ENCODE peak calls at places on chromosomes 3 and 15, in nine cellular contexts. One of them, this sample, is unnamed.

GRCh38 chr3:159824341-159824740 is 164.3 kb upstream of the IL12A start:
- DNase-seq in fibroblast of the aortic adventitia: peak; percentile 94
- DNase-seq in ovary: no peak
- DNase-seq in CD4-positive, alpha-beta T cell: no peak
- DNase-seq in gastrocnemius medialis: peak; percentile 81
- DNase-seq in esophagus squamous epithelium: no peak
- DNase-seq in Panc1: peak; percentile 56
- DNase-seq in left ventricle myocardium inferior: no peak
- DNase-seq in RWPE1: peak; percentile 93
- DNase-seq in this sample: peak; percentile 63

GRCh38 chr3:194133661-194134230 is 2.2 kb upstream of the HES1 start:
- DNase-seq in fibroblast of the aortic adventitia: no peak
- DNase-seq in ovary: peak; percentile 62
- DNase-seq in CD4-positive, alpha-beta T cell: no peak
- DNase-seq in gastrocnemius medialis: no peak
- DNase-seq in esophagus squamous epithelium: no peak
- DNase-seq in Panc1: no peak
- DNase-seq in left ventricle myocardium inferior: peak; percentile 75
- DNase-seq in RWPE1: peak; percentile 29
- DNase-seq in this sample: peak; percentile 84

GRCh38 chr3:176469694-176470205 is 727.5 kb downstream of the TBL1XR1 start:
- DNase-seq in fibroblast of the aortic adventitia: no peak
- DNase-seq in ovary: no peak
- DNase-seq in CD4-positive, alpha-beta T cell: no peak
- DNase-seq in gastrocnemius medialis: no peak
- DNase-seq in esophagus squamous epithelium: no peak
- DNase-seq in Panc1: no peak
- DNase-seq in left ventricle myocardium inferior: no peak
- DNase-seq in RWPE1: no peak
- DNase-seq in this sample: no peak

GRCh38 chr3:139108253-139108969 is 63.7 kb upstream of the PRR23C start:
- DNase-seq in fibroblast of the aortic adventitia: no peak
- DNase-seq in ovary: no peak
- DNase-seq in CD4-positive, alpha-beta T cell: no peak
- DNase-seq in gastrocnemius medialis: no peak
- DNase-seq in esophagus squamous epithelium: no peak
- DNase-seq in Panc1: no peak
- DNase-seq in left ventricle myocardium inferior: no peak
- DNase-seq in RWPE1: no peak
- DNase-seq in this sample: no peak

GRCh38 chr15:49082960-49083359 is 36.7 kb upstream of the SECISBP2L start:
- DNase-seq in fibroblast of the aortic adventitia: peak; percentile 80
- DNase-seq in ovary: no peak
- DNase-seq in CD4-positive, alpha-beta T cell: no peak
- DNase-seq in gastrocnemius medialis: no peak
- DNase-seq in esophagus squamous epithelium: no peak
- DNase-seq in Panc1: no peak
- DNase-seq in left ventricle myocardium inferior: no peak
- DNase-seq in RWPE1: no peak
- DNase-seq in this sample: no peak

GRCh38 chr3:160225181-160226025 is at the start of gene C3orf80:
- DNase-seq in fibroblast of the aortic adventitia: peak; percentile 21
- DNase-seq in ovary: no peak
- DNase-seq in CD4-positive, alpha-beta T cell: peak; percentile 35
- DNase-seq in gastrocnemius medialis: no peak
- DNase-seq in esophagus squamous epithelium: no peak
- DNase-seq in Panc1: no peak
- DNase-seq in left ventricle myocardium inferior: peak; percentile 36
- DNase-seq in RWPE1: peak; percentile 30
- DNase-seq in this sample: peak; percentile 32

GRCh38 chr3:109132801-109133473 is 3.6 kb upstream of the C3orf85 start:
- DNase-seq in fibroblast of the aortic adventitia: peak; percentile 13
- DNase-seq in ovary: no peak
- DNase-seq in CD4-positive, alpha-beta T cell: no peak
- DNase-seq in gastrocnemius medialis: no peak
- DNase-seq in esophagus squamous epithelium: no peak
- DNase-seq in Panc1: no peak
- DNase-seq in left ventricle myocardium inferior: no peak
- DNase-seq in RWPE1: no peak
- DNase-seq in this sample: no peak

GRCh38 chr3:16587703-16588070 is 17.5 kb downstream of the DAZL start:
- DNase-seq in fibroblast of the aortic adventitia: peak; percentile 53
- DNase-seq in ovary: no peak
- DNase-seq in CD4-positive, alpha-beta T cell: no peak
- DNase-seq in gastrocnemius medialis: no peak
- DNase-seq in esophagus squamous epithelium: no peak
- DNase-seq in Panc1: no peak
- DNase-seq in left ventricle myocardium inferior: no peak
- DNase-seq in RWPE1: no peak
- DNase-seq in this sample: no peak

GRCh38 chr3:89947357-89947954 is 840.0 kb downstream of the EPHA3 start:
- DNase-seq in fibroblast of the aortic adventitia: no peak
- DNase-seq in ovary: no peak
- DNase-seq in CD4-positive, alpha-beta T cell: no peak
- DNase-seq in gastrocnemius medialis: no peak
- DNase-seq in esophagus squamous epithelium: no peak
- DNase-seq in Panc1: no peak
- DNase-seq in left ventricle myocardium inferior: no peak
- DNase-seq in RWPE1: no peak
- DNase-seq in this sample: peak; percentile 8

GRCh38 chr3:160395297-160395696 is 3.7 kb downstream of the IFT80 start:
- DNase-seq in fibroblast of the aortic adventitia: peak; percentile 73
- DNase-seq in ovary: no peak
- DNase-seq in CD4-positive, alpha-beta T cell: no peak
- DNase-seq in gastrocnemius medialis: no peak
- DNase-seq in esophagus squamous epithelium: no peak
- DNase-seq in Panc1: no peak
- DNase-seq in left ventricle myocardium inferior: no peak
- DNase-seq in RWPE1: no peak
- DNase-seq in this sample: no peak

GRCh38 chr15:64348455-64348854 is 7.5 kb downstream of the CSNK1G1 start:
- DNase-seq in fibroblast of the aortic adventitia: no peak
- DNase-seq in ovary: no peak
- DNase-seq in CD4-positive, alpha-beta T cell: no peak
- DNase-seq in gastrocnemius medialis: no peak
- DNase-seq in esophagus squamous epithelium: no peak
- DNase-seq in Panc1: no peak
- DNase-seq in left ventricle myocardium inferior: no peak
- DNase-seq in RWPE1: no peak
- DNase-seq in this sample: no peak

GRCh38 chr3:112046599-112046998 is 12.1 kb downstream of the TMPRSS7 start:
- DNase-seq in fibroblast of the aortic adventitia: no peak
- DNase-seq in ovary: no peak
- DNase-seq in CD4-positive, alpha-beta T cell: no peak
- DNase-seq in gastrocnemius medialis: no peak
- DNase-seq in esophagus squamous epithelium: no peak
- DNase-seq in Panc1: no peak
- DNase-seq in left ventricle myocardium inferior: no peak
- DNase-seq in RWPE1: peak; percentile 20
- DNase-seq in this sample: no peak

GRCh38 chr3:130850044-130850797 is 43.7 kb upstream of the ATP2C1 start:
- DNase-seq in fibroblast of the aortic adventitia: peak; percentile 98
- DNase-seq in ovary: peak; percentile 15
- DNase-seq in CD4-positive, alpha-beta T cell: peak; percentile 3
- DNase-seq in gastrocnemius medialis: peak; percentile 29
- DNase-seq in esophagus squamous epithelium: no peak
- DNase-seq in Panc1: no peak
- DNase-seq in left ventricle myocardium inferior: no peak
- DNase-seq in RWPE1: peak; percentile 20
- DNase-seq in this sample: peak; percentile 39

GRCh38 chr3:126753191-126754160 is 49.4 kb downstream of the CHCHD6 start:
- DNase-seq in fibroblast of the aortic adventitia: no peak
- DNase-seq in ovary: no peak
- DNase-seq in CD4-positive, alpha-beta T cell: no peak
- DNase-seq in gastrocnemius medialis: no peak
- DNase-seq in esophagus squamous epithelium: no peak
- DNase-seq in Panc1: no peak
- DNase-seq in left ventricle myocardium inferior: no peak
- DNase-seq in RWPE1: peak; percentile 92
- DNase-seq in this sample: no peak

GRCh38 chr3:138933981-138934691 is 12.8 kb downstream of the FOXL2 start:
- DNase-seq in fibroblast of the aortic adventitia: no peak
- DNase-seq in ovary: no peak
- DNase-seq in CD4-positive, alpha-beta T cell: no peak
- DNase-seq in gastrocnemius medialis: no peak
- DNase-seq in esophagus squamous epithelium: no peak
- DNase-seq in Panc1: no peak
- DNase-seq in left ventricle myocardium inferior: no peak
- DNase-seq in RWPE1: no peak
- DNase-seq in this sample: no peak

GRCh38 chr3:103056953-103057450 is 622.2 kb downstream of the ZPLD1 start:
- DNase-seq in fibroblast of the aortic adventitia: no peak
- DNase-seq in ovary: no peak
- DNase-seq in CD4-positive, alpha-beta T cell: no peak
- DNase-seq in gastrocnemius medialis: no peak
- DNase-seq in esophagus squamous epithelium: no peak
- DNase-seq in Panc1: no peak
- DNase-seq in left ventricle myocardium inferior: no peak
- DNase-seq in RWPE1: no peak
- DNase-seq in this sample: no peak

GRCh38 chr3:113436794-113437193 is 4.5 kb downstream of the CFAP44 start:
- DNase-seq in fibroblast of the aortic adventitia: peak; percentile 68
- DNase-seq in ovary: no peak
- DNase-seq in CD4-positive, alpha-beta T cell: no peak
- DNase-seq in gastrocnemius medialis: no peak
- DNase-seq in esophagus squamous epithelium: no peak
- DNase-seq in Panc1: no peak
- DNase-seq in left ventricle myocardium inferior: no peak
- DNase-seq in RWPE1: peak; percentile 5
- DNase-seq in this sample: no peak

GRCh38 chr3:151871639-151872468 is 1.6 kb upstream of the SUCNR1 start:
- DNase-seq in fibroblast of the aortic adventitia: no peak
- DNase-seq in ovary: no peak
- DNase-seq in CD4-positive, alpha-beta T cell: no peak
- DNase-seq in gastrocnemius medialis: no peak
- DNase-seq in esophagus squamous epithelium: no peak
- DNase-seq in Panc1: no peak
- DNase-seq in left ventricle myocardium inferior: no peak
- DNase-seq in RWPE1: no peak
- DNase-seq in this sample: peak; percentile 23

GRCh38 chr3:89113887-89114840 is 6.7 kb downstream of the EPHA3 start:
- DNase-seq in fibroblast of the aortic adventitia: peak; percentile 38
- DNase-seq in ovary: peak; percentile 21
- DNase-seq in CD4-positive, alpha-beta T cell: no peak
- DNase-seq in gastrocnemius medialis: peak; percentile 2
- DNase-seq in esophagus squamous epithelium: no peak
- DNase-seq in Panc1: no peak
- DNase-seq in left ventricle myocardium inferior: peak; percentile 70
- DNase-seq in RWPE1: peak; percentile 13
- DNase-seq in this sample: peak; percentile 67

GRCh38 chr15:38705421-38706219 is 141.0 kb upstream of the RASGRP1 start:
- DNase-seq in fibroblast of the aortic adventitia: no peak
- DNase-seq in ovary: no peak
- DNase-seq in CD4-positive, alpha-beta T cell: no peak
- DNase-seq in gastrocnemius medialis: no peak
- DNase-seq in esophagus squamous epithelium: no peak
- DNase-seq in Panc1: no peak
- DNase-seq in left ventricle myocardium inferior: no peak
- DNase-seq in RWPE1: no peak
- DNase-seq in this sample: no peak

GRCh38 chr3:71752911-71753715 is 542 bp upstream of the GPR27 start:
- DNase-seq in fibroblast of the aortic adventitia: no peak
- DNase-seq in ovary: no peak
- DNase-seq in CD4-positive, alpha-beta T cell: no peak
- DNase-seq in gastrocnemius medialis: no peak
- DNase-seq in esophagus squamous epithelium: no peak
- DNase-seq in Panc1: no peak
- DNase-seq in left ventricle myocardium inferior: no peak
- DNase-seq in RWPE1: no peak
- DNase-seq in this sample: no peak
- TF ChIP-seq CTCF in fibroblast of the aortic adventitia: no peak
- TF ChIP-seq CTCF in ovary: no peak
- TF ChIP-seq CTCF in CD4-positive, alpha-beta T cell: no peak
- TF ChIP-seq CTCF in gastrocnemius medialis: no peak
- TF ChIP-seq CTCF in esophagus squamous epithelium: no peak
- TF ChIP-seq CTCF in Panc1: no peak
- TF ChIP-seq CTCF in left ventricle myocardium inferior: no peak
- TF ChIP-seq CTCF in RWPE1: no peak
- TF ChIP-seq CTCF in this sample: no peak

GRCh38 chr3:162112719-162113118 is 616.1 kb downstream of the OTOL1 start:
- DNase-seq in fibroblast of the aortic adventitia: no peak
- DNase-seq in ovary: no peak
- DNase-seq in CD4-positive, alpha-beta T cell: no peak
- DNase-seq in gastrocnemius medialis: no peak
- DNase-seq in esophagus squamous epithelium: no peak
- DNase-seq in Panc1: no peak
- DNase-seq in left ventricle myocardium inferior: no peak
- DNase-seq in RWPE1: no peak
- DNase-seq in this sample: no peak
- TF ChIP-seq CTCF in fibroblast of the aortic adventitia: no peak
- TF ChIP-seq CTCF in ovary: no peak
- TF ChIP-seq CTCF in CD4-positive, alpha-beta T cell: no peak
- TF ChIP-seq CTCF in gastrocnemius medialis: no peak
- TF ChIP-seq CTCF in esophagus squamous epithelium: no peak
- TF ChIP-seq CTCF in Panc1: no peak
- TF ChIP-seq CTCF in left ventricle myocardium inferior: no peak
- TF ChIP-seq CTCF in RWPE1: no peak
- TF ChIP-seq CTCF in this sample: no peak

GRCh38 chr3:56484096-56484495 is 15.8 kb upstream of the ERC2 start:
- DNase-seq in fibroblast of the aortic adventitia: no peak
- DNase-seq in ovary: no peak
- DNase-seq in CD4-positive, alpha-beta T cell: no peak
- DNase-seq in gastrocnemius medialis: no peak
- DNase-seq in esophagus squamous epithelium: no peak
- DNase-seq in Panc1: no peak
- DNase-seq in left ventricle myocardium inferior: no peak
- DNase-seq in RWPE1: no peak
- DNase-seq in this sample: no peak

GRCh38 chr3:56484525-56485024 is 16.3 kb upstream of the ERC2 start:
- DNase-seq in fibroblast of the aortic adventitia: no peak
- DNase-seq in ovary: no peak
- DNase-seq in CD4-positive, alpha-beta T cell: no peak
- DNase-seq in gastrocnemius medialis: no peak
- DNase-seq in esophagus squamous epithelium: no peak
- DNase-seq in Panc1: no peak
- DNase-seq in left ventricle myocardium inferior: no peak
- DNase-seq in RWPE1: no peak
- DNase-seq in this sample: no peak
- TF ChIP-seq CTCF in fibroblast of the aortic adventitia: no peak
- TF ChIP-seq CTCF in ovary: no peak
- TF ChIP-seq CTCF in CD4-positive, alpha-beta T cell: no peak
- TF ChIP-seq CTCF in gastrocnemius medialis: no peak
- TF ChIP-seq CTCF in esophagus squamous epithelium: no peak
- TF ChIP-seq CTCF in Panc1: no peak
- TF ChIP-seq CTCF in left ventricle myocardium inferior: no peak
- TF ChIP-seq CTCF in RWPE1: no peak
- TF ChIP-seq CTCF in this sample: no peak

DNA sequence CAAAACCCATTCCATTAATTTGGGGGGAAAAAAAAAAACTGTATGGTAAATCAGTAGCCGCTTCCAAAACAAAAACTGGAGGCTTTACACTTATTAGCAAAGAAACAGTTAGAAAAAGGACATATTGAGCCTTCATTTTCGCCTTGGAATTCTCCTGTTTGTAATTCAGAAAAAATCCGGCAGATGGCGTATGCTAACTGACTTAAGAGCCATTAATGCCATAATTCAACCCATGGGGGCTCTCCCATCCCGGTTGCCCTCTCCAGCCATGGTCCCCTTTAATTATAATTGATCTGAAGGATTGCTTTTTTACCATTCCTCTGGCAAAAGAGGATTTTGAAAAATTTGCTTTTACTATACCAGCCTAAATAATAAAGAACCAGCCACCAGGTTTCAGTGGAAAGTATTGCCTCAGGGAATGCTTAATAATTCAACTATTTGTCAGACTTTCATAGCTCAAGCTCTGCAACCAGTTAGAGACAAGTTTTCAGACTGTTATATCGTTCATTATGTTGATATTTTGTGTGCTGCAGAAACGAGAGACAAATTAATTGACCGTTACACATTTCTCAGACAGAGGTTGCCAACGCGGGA is 9.4 kb upstream of the RPL24 start:
- DNase-seq in fibroblast of the aortic adventitia: peak; percentile 75
- DNase-seq in ovary: no peak
- DNase-seq in CD4-positive, alpha-beta T cell: no peak
- DNase-seq in gastrocnemius medialis: no peak
- DNase-seq in esophagus squamous epithelium: no peak
- DNase-seq in Panc1: no peak
- DNase-seq in left ventricle myocardium inferior: no peak
- DNase-seq in RWPE1: no peak
- DNase-seq in this sample: no peak
- TF ChIP-seq CTCF in fibroblast of the aortic adventitia: peak; percentile 67
- TF ChIP-seq CTCF in ovary: peak; percentile 62
- TF ChIP-seq CTCF in CD4-positive, alpha-beta T cell: peak; percentile 93
- TF ChIP-seq CTCF in gastrocnemius medialis: peak; percentile 66
- TF ChIP-seq CTCF in esophagus squamous epithelium: peak; percentile 80
- TF ChIP-seq CTCF in Panc1: peak; percentile 85
- TF ChIP-seq CTCF in left ventricle myocardium inferior: peak; percentile 86
- TF ChIP-seq CTCF in RWPE1: peak; percentile 76
- TF ChIP-seq CTCF in this sample: peak; percentile 66